ENCODE peak calls at places on chromosome 20, in eight cellular contexts. C is left lung; L is Peyer's patch; B is psoas muscle; A is CD4-positive, CD25-positive, alpha-beta regulatory T cell; U is IMR-90; Y is tibial artery; I is left ventricle myocardium inferior. D is an unnamed sample. For H3K4me1, the result is how much of the 10 kb centered on the place peaks cover.

GRCh38 chr20:11502051-11502450 is 415.6 kb upstream of the BTBD3 start:
- DNase-seq in C (no peak), U (peak), A (no peak), B (no peak), I (no peak), Y (no peak), L (no peak), D (no peak)

GRCh38 chr20:11686900-11687543 is 230.7 kb upstream of the BTBD3 start:
- DNase-seq in L (peak), U (peak), Y (no peak), C (no peak), A (no peak), B (peak), I (peak), D (no peak)

GRCh38 chr20:11143481-11143880 is 469.7 kb upstream of the JAG1 start:
- DNase-seq in C (no peak), I (no peak), U (peak), A (no peak), Y (no peak), L (no peak), B (no peak), D (no peak)

GRCh38 chr20:57660510-57661199 is 40.4 kb upstream of the ZBP1 start:
- DNase-seq in U (no peak), A (no peak), C (peak), Y (peak), B (no peak), I (no peak), L (peak), D (no peak)

GRCh38 chr20:55216525-55217242 is 741.3 kb downstream of the DOK5 start:
- DNase-seq in U (no peak), Y (no peak), L (no peak), I (no peak), A (no peak), C (no peak), B (no peak), D (no peak)

GRCh38 chr20:7379206-7379605 is 561.1 kb downstream of the HAO1 start:
- DNase-seq in C (no peak), A (no peak), I (no peak), B (no peak), Y (no peak), U (no peak), L (no peak), D (no peak)

GRCh38 chr20:57432874-57433491 is 41.8 kb downstream of the RBM38 start:
- DNase-seq in A (peak), U (no peak), Y (peak), L (peak), I (peak), B (peak), C (peak), D (peak)

GRCh38 chr20:24683676-24684075 is 214.2 kb downstream of the SYNDIG1 start:
- DNase-seq in C (peak), B (no peak), I (no peak), A (no peak), U (no peak), L (no peak), Y (no peak), D (no peak)

DNA sequence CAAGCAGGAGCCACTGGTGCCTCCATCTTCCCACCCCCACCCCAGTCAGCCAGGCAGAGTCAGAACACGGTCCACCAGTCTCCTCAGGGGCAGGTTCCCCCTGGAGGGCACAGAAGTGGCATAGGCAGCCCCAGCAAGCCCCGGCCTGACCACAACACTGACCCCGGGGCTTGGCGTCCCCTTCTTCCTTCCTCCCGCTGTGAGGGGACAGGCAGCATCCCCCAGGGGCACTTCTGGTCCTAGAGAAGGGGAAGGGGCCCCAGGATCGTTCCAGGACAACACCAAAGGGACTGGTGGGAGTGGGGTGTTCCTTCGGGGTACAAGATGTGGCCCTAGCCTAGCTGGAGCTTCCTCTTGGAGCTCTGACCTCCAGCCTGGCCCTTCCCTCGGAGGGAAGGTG is 36.1 kb downstream of the YTHDF1 start:
- DNase-seq in A (no peak), I (no peak), U (no peak), L (no peak), C (no peak), Y (no peak), B (no peak), D (no peak)
- H3K4me1 ChIP-seq in A (under half), I (under half), U (under half), L (under half), C (under half), Y (under half), B (under half), D (under half)

GRCh38 chr20:47349365-47350180 is 6.9 kb downstream of the ZMYND8 start:
- DNase-seq in A (no peak), C (no peak), B (no peak), L (no peak), Y (no peak), I (no peak), U (peak), D (no peak)

GRCh38 chr20:47350181-47350550 is 6.3 kb downstream of the ZMYND8 start:
- DNase-seq in I (no peak), U (no peak), A (no peak), Y (no peak), L (no peak), B (no peak), C (no peak), D (peak)

GRCh38 chr20:47347661-47348462 is 8.6 kb downstream of the ZMYND8 start:
- DNase-seq in C (no peak), A (no peak), Y (no peak), B (no peak), U (no peak), I (no peak), L (no peak), D (no peak)

GRCh38 chr20:47350691-47351545 is 5.6 kb downstream of the ZMYND8 start:
- DNase-seq in B (no peak), L (no peak), Y (no peak), U (no peak), C (no peak), I (no peak), A (no peak), D (no peak)

GRCh38 chr20:47348539-47349142 is 7.9 kb downstream of the ZMYND8 start:
- DNase-seq in C (no peak), I (no peak), A (no peak), U (no peak), B (no peak), L (no peak), Y (no peak), D (no peak)
- H3K4me1 ChIP-seq in C (half or more), I (half or more), A (half or more), U (under half), B (half or more), L (half or more), Y (half or more), D (half or more)

GRCh38 chr20:51381557-51381956 is 161.0 kb downstream of the NFATC2 start:
- DNase-seq in Y (no peak), C (peak), I (no peak), L (no peak), B (no peak), A (no peak), U (no peak), D (no peak)

GRCh38 chr20:51382111-51382985 is 160.2 kb downstream of the NFATC2 start:
- DNase-seq in L (no peak), U (no peak), Y (no peak), I (no peak), C (peak), B (no peak), A (no peak), D (no peak)

GRCh38 chr20:51384854-51385253 is 157.7 kb downstream of the NFATC2 start:
- DNase-seq in L (no peak), Y (no peak), B (no peak), A (no peak), I (no peak), C (no peak), U (no peak), D (no peak)

GRCh38 chr20:51383891-51384510 is 158.5 kb downstream of the NFATC2 start:
- DNase-seq in Y (no peak), A (no peak), C (peak), I (no peak), U (no peak), L (no peak), B (no peak), D (no peak)

GRCh38 chr20:51382986-51383821 is 159.3 kb downstream of the NFATC2 start:
- DNase-seq in I (no peak), A (no peak), Y (no peak), B (no peak), L (no peak), C (peak), U (no peak), D (no peak)
- H3K4me1 ChIP-seq in I (under half), A (under half), Y (under half), B (under half), L (under half), C (under half), U (under half), D (under half)

GRCh38 chr20:3156811-3157619 is 2.6 kb downstream of the FASTKD5 start:
- DNase-seq in B (no peak), C (no peak), L (no peak), I (no peak), U (peak), Y (no peak), A (no peak), D (peak)
- H3K4me1 ChIP-seq in B (half or more), C (half or more), L (half or more), I (half or more), U (under half), Y (under half), A (half or more), D (half or more)

DNA sequence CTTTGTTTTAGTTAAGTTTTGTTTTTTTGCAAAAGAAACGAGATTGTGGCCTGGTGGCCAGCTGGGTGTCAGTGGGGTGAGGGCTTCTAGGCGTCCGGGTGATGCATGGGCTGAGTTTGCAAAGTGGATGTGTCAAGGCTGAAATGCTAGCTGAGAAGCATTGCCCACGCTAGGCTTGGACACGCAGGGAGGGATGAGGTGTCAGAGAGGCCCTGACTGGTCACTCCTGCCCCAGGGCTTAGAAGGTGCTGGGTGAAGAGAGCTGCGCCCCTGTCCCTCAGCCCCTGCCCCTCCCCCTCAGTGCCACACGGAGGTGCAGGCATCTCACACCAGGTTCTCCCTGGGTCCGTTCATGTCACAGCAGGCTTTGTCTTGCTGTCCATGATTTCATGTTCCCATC is 8.1 kb downstream of the OSBPL2 start:
- DNase-seq in I (no peak), B (no peak), C (no peak), U (no peak), Y (no peak), L (no peak), A (no peak), D (no peak)
- H3K4me1 ChIP-seq in I (half or more), B (half or more), C (under half), U (under half), Y (under half), L (under half), A (under half), D (under half)

GRCh38 chr20:17617212-17617867 is 47.5 kb downstream of the DSTN start:
- DNase-seq in C (peak), U (no peak), I (peak), L (peak), B (no peak), Y (peak), A (peak), D (peak)

GRCh38 chr20:17617868-17618672 is 48.2 kb downstream of the DSTN start:
- DNase-seq in L (peak), A (no peak), I (peak), U (no peak), Y (peak), B (no peak), C (peak), D (no peak)

GRCh38 chr20:17614812-17615644 is 45.2 kb downstream of the DSTN start:
- DNase-seq in C (no peak), B (no peak), A (no peak), U (no peak), Y (peak), I (no peak), L (peak), D (no peak)

GRCh38 chr20:17615645-17616479 is 46.0 kb downstream of the DSTN start:
- DNase-seq in L (peak), Y (peak), A (no peak), U (no peak), I (no peak), C (no peak), B (no peak), D (no peak)

GRCh38 chr20:17616480-17617211 is 46.8 kb downstream of the DSTN start:
- DNase-seq in Y (peak), I (no peak), L (peak), U (no peak), A (no peak), B (no peak), C (no peak), D (no peak)
- H3K4me1 ChIP-seq in Y (under half), I (half or more), L (under half), U (under half), A (under half), B (under half), C (under half), D (under half)

GRCh38 chr20:5148581-5148980 is 21.8 kb downstream of the CDS2 start:
- DNase-seq in I (no peak), L (no peak), B (no peak), C (no peak), Y (no peak), A (no peak), U (no peak), D (no peak)
- H3K4me1 ChIP-seq in I (half or more), L (half or more), B (half or more), C (half or more), Y (half or more), A (under half), U (under half), D (under half)

DNA sequence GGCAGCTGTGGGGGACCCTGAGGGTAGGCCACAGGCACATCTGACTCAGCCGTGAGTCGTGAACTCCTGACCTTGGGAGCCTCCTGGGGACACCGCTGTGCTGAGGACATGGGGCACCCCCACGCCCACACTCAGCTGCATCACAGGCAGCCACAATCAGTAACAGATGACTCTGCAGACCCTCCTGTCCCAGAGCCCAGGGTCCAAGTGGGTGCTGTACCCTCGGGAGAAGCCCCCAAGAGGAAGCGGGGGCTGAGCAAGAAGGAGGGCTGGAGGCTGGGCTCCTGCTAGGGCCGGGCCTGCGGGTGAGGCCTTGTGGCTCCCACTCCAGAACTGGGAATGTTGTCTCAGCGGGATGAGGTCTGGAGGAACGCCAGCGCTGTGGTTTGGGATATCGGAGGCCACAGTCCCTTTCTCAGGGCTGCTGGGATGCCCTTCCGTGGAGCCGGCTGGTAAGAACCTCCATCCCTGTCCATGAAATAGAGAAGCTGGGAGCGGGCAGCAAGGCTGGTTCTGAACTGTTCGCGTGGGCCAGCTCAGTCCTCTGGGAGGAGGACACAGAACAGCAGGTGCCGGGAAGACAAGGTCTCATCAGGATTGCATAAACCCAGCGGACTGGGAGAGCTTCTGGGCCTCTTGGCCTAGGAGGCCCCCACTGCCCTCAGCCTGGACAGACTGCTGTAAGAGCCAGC is 3.1 kb upstream of the LAMA5 start:
- DNase-seq in A (no peak), B (peak), U (peak), C (peak), L (no peak), Y (peak), I (no peak), D (no peak)
- H3K4me1 ChIP-seq in A (under half), B (under half), U (under half), C (half or more), L (half or more), Y (half or more), I (half or more), D (under half)

GRCh38 chr20:38286586-38287502 is 17.1 kb upstream of the BPI start:
- DNase-seq in I (peak), U (no peak), L (no peak), C (no peak), B (no peak), Y (no peak), A (no peak), D (no peak)
- H3K4me1 ChIP-seq in I (under half), U (under half), L (under half), C (under half), B (under half), Y (under half), A (under half), D (under half)

DNA sequence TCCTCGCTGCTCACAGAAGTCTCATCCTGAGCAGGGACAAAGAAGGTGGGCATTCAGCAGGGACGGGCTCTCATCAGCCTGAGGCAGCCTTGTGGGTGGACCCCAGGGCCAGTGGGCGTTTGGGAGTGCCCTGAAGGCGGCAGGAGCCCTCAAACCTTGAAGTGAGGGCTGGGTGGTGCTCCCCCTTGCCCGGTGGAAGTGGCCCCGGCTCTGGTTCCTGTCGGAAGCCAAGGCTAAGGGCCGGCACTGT is 110.5 kb downstream of the NOL4L start:
- DNase-seq in I (no peak), A (no peak), U (no peak), B (no peak), C (no peak), Y (no peak), L (no peak), D (no peak)
- H3K4me1 ChIP-seq in I (half or more), A (under half), U (under half), B (under half), C (half or more), Y (under half), L (half or more), D (under half)